ENCODE peak calls at places on chromosome 9, in ten cellular contexts. One of them, this sample, is unnamed.

GRCh38 chr9:121369595-121370265 is at the start of gene STOM:
- DNase-seq in GM13976: no peak
- DNase-seq in activated CD4-positive, alpha-beta T cell treated with anti-CD3 and anti-CD28 coated beads, Interleukin-2, amount 50 U/mL, for 4 hours: peak; percentile 51
- DNase-seq in anterior cingulate cortex: peak; percentile 40
- DNase-seq in AG10803: peak; percentile 94
- DNase-seq in midbrain: no peak
- DNase-seq in Calu3: peak; percentile 45
- DNase-seq in stimulated activated naive B cell treated with anti-CD40 and anti-IgM and Interleukin-4, amounts not matched to agents 10 μg/mL and 1 μg/mL and 100 μg/mL, for 72 hours: no peak
- DNase-seq in GM03348: peak; percentile 83
- DNase-seq in iris pigment epithelial cell: peak; percentile 87
- DNase-seq in this sample: peak; percentile 85

GRCh38 chr9:133242241-133242640 is 32.8 kb downstream of the ABO start:
- DNase-seq in GM13976: no peak
- DNase-seq in GM03348: no peak
- DNase-seq in midbrain: no peak
- DNase-seq in activated CD4-positive, alpha-beta T cell treated with anti-CD3 and anti-CD28 coated beads, Interleukin-2, amount 50 U/mL, for 4 hours: no peak
- DNase-seq in stimulated activated naive B cell treated with anti-CD40 and anti-IgM and Interleukin-4, amounts not matched to agents 10 μg/mL and 1 μg/mL and 100 μg/mL, for 72 hours: no peak
- DNase-seq in anterior cingulate cortex: no peak
- DNase-seq in AG10803: no peak
- DNase-seq in Calu3: no peak
- DNase-seq in iris pigment epithelial cell: no peak
- DNase-seq in this sample: no peak

GRCh38 chr9:2992427-2992826 is 148.5 kb upstream of the PUM3 start:
- DNase-seq in AG10803: no peak
- DNase-seq in stimulated activated naive B cell treated with anti-CD40 and anti-IgM and Interleukin-4, amounts not matched to agents 10 μg/mL and 1 μg/mL and 100 μg/mL, for 72 hours: no peak
- DNase-seq in activated CD4-positive, alpha-beta T cell treated with anti-CD3 and anti-CD28 coated beads, Interleukin-2, amount 50 U/mL, for 4 hours: no peak
- DNase-seq in GM03348: no peak
- DNase-seq in GM13976: no peak
- DNase-seq in anterior cingulate cortex: no peak
- DNase-seq in Calu3: no peak
- DNase-seq in midbrain: no peak
- DNase-seq in iris pigment epithelial cell: no peak
- DNase-seq in this sample: no peak

GRCh38 chr9:7169717-7170348 is 412.1 kb downstream of the KDM4C start:
- DNase-seq in Calu3: no peak
- DNase-seq in midbrain: no peak
- DNase-seq in stimulated activated naive B cell treated with anti-CD40 and anti-IgM and Interleukin-4, amounts not matched to agents 10 μg/mL and 1 μg/mL and 100 μg/mL, for 72 hours: no peak
- DNase-seq in activated CD4-positive, alpha-beta T cell treated with anti-CD3 and anti-CD28 coated beads, Interleukin-2, amount 50 U/mL, for 4 hours: no peak
- DNase-seq in iris pigment epithelial cell: peak; percentile 18
- DNase-seq in anterior cingulate cortex: no peak
- DNase-seq in AG10803: peak; percentile 81
- DNase-seq in GM03348: peak; percentile 34
- DNase-seq in GM13976: no peak
- DNase-seq in this sample: no peak

GRCh38 chr9:79573697-79573976 is 1.9 kb downstream of the TLE4 start:
- DNase-seq in stimulated activated naive B cell treated with anti-CD40 and anti-IgM and Interleukin-4, amounts not matched to agents 10 μg/mL and 1 μg/mL and 100 μg/mL, for 72 hours: no peak
- DNase-seq in midbrain: no peak
- DNase-seq in anterior cingulate cortex: no peak
- DNase-seq in iris pigment epithelial cell: no peak
- DNase-seq in Calu3: no peak
- DNase-seq in AG10803: no peak
- DNase-seq in activated CD4-positive, alpha-beta T cell treated with anti-CD3 and anti-CD28 coated beads, Interleukin-2, amount 50 U/mL, for 4 hours: no peak
- DNase-seq in GM03348: no peak
- DNase-seq in GM13976: no peak
- DNase-seq in this sample: no peak

GRCh38 chr9:132201139-132201538 is 39.3 kb downstream of the NTNG2 start:
- DNase-seq in Calu3: no peak
- DNase-seq in GM03348: no peak
- DNase-seq in AG10803: no peak
- DNase-seq in activated CD4-positive, alpha-beta T cell treated with anti-CD3 and anti-CD28 coated beads, Interleukin-2, amount 50 U/mL, for 4 hours: no peak
- DNase-seq in GM13976: no peak
- DNase-seq in anterior cingulate cortex: no peak
- DNase-seq in midbrain: no peak
- DNase-seq in stimulated activated naive B cell treated with anti-CD40 and anti-IgM and Interleukin-4, amounts not matched to agents 10 μg/mL and 1 μg/mL and 100 μg/mL, for 72 hours: no peak
- DNase-seq in iris pigment epithelial cell: no peak
- DNase-seq in this sample: peak; percentile 54

GRCh38 chr9:32251539-32251938 is 132.9 kb upstream of the ACO1 start:
- DNase-seq in Calu3: peak; percentile 62
- DNase-seq in midbrain: peak; percentile 78
- DNase-seq in iris pigment epithelial cell: peak; percentile 58
- DNase-seq in activated CD4-positive, alpha-beta T cell treated with anti-CD3 and anti-CD28 coated beads, Interleukin-2, amount 50 U/mL, for 4 hours: peak; percentile 4
- DNase-seq in AG10803: peak; percentile 21
- DNase-seq in stimulated activated naive B cell treated with anti-CD40 and anti-IgM and Interleukin-4, amounts not matched to agents 10 μg/mL and 1 μg/mL and 100 μg/mL, for 72 hours: peak; percentile 9
- DNase-seq in GM03348: peak; percentile 57
- DNase-seq in anterior cingulate cortex: peak; percentile 7
- DNase-seq in GM13976: peak; percentile 65
- DNase-seq in this sample: peak; percentile 58

GRCh38 chr9:89635007-89635742 is 30.4 kb downstream of the GADD45G start:
- DNase-seq in activated CD4-positive, alpha-beta T cell treated with anti-CD3 and anti-CD28 coated beads, Interleukin-2, amount 50 U/mL, for 4 hours: no peak
- DNase-seq in iris pigment epithelial cell: peak; percentile 40
- DNase-seq in GM13976: no peak
- DNase-seq in midbrain: no peak
- DNase-seq in GM03348: peak; percentile 51
- DNase-seq in stimulated activated naive B cell treated with anti-CD40 and anti-IgM and Interleukin-4, amounts not matched to agents 10 μg/mL and 1 μg/mL and 100 μg/mL, for 72 hours: no peak
- DNase-seq in Calu3: no peak
- DNase-seq in AG10803: peak; percentile 47
- DNase-seq in anterior cingulate cortex: no peak
- DNase-seq in this sample: peak; percentile 92

GRCh38 chr9:673966-674526 is 167.5 kb upstream of the DMRT1 start:
- DNase-seq in GM13976: no peak
- DNase-seq in iris pigment epithelial cell: no peak
- DNase-seq in Calu3: no peak
- DNase-seq in GM03348: no peak
- DNase-seq in midbrain: peak; percentile 40
- DNase-seq in activated CD4-positive, alpha-beta T cell treated with anti-CD3 and anti-CD28 coated beads, Interleukin-2, amount 50 U/mL, for 4 hours: no peak
- DNase-seq in AG10803: no peak
- DNase-seq in anterior cingulate cortex: no peak
- DNase-seq in stimulated activated naive B cell treated with anti-CD40 and anti-IgM and Interleukin-4, amounts not matched to agents 10 μg/mL and 1 μg/mL and 100 μg/mL, for 72 hours: no peak
- DNase-seq in this sample: no peak

GRCh38 chr9:93660647-93661046 is 84.3 kb downstream of the PHF2 start:
- DNase-seq in activated CD4-positive, alpha-beta T cell treated with anti-CD3 and anti-CD28 coated beads, Interleukin-2, amount 50 U/mL, for 4 hours: no peak
- DNase-seq in midbrain: no peak
- DNase-seq in iris pigment epithelial cell: no peak
- DNase-seq in AG10803: no peak
- DNase-seq in GM13976: no peak
- DNase-seq in GM03348: no peak
- DNase-seq in stimulated activated naive B cell treated with anti-CD40 and anti-IgM and Interleukin-4, amounts not matched to agents 10 μg/mL and 1 μg/mL and 100 μg/mL, for 72 hours: no peak
- DNase-seq in Calu3: no peak
- DNase-seq in anterior cingulate cortex: no peak
- DNase-seq in this sample: no peak

GRCh38 chr9:127415158-127415557 is 9.0 kb upstream of the ZNF79 start:
- DNase-seq in GM03348: no peak
- DNase-seq in GM13976: no peak
- DNase-seq in iris pigment epithelial cell: no peak
- DNase-seq in AG10803: no peak
- DNase-seq in anterior cingulate cortex: no peak
- DNase-seq in Calu3: no peak
- DNase-seq in stimulated activated naive B cell treated with anti-CD40 and anti-IgM and Interleukin-4, amounts not matched to agents 10 μg/mL and 1 μg/mL and 100 μg/mL, for 72 hours: no peak
- DNase-seq in activated CD4-positive, alpha-beta T cell treated with anti-CD3 and anti-CD28 coated beads, Interleukin-2, amount 50 U/mL, for 4 hours: no peak
- DNase-seq in midbrain: no peak
- DNase-seq in this sample: no peak

GRCh38 chr9:137032893-137033292 is 1.0 kb upstream of the FUT7 start:
- DNase-seq in midbrain: no peak
- DNase-seq in stimulated activated naive B cell treated with anti-CD40 and anti-IgM and Interleukin-4, amounts not matched to agents 10 μg/mL and 1 μg/mL and 100 μg/mL, for 72 hours: no peak
- DNase-seq in GM03348: no peak
- DNase-seq in Calu3: no peak
- DNase-seq in AG10803: no peak
- DNase-seq in anterior cingulate cortex: no peak
- DNase-seq in GM13976: no peak
- DNase-seq in activated CD4-positive, alpha-beta T cell treated with anti-CD3 and anti-CD28 coated beads, Interleukin-2, amount 50 U/mL, for 4 hours: no peak
- DNase-seq in iris pigment epithelial cell: no peak
- DNase-seq in this sample: no peak

GRCh38 chr9:128552744-128553221 is 396 bp downstream of the SPTAN1 start:
- DNase-seq in Calu3: peak; percentile 40
- DNase-seq in stimulated activated naive B cell treated with anti-CD40 and anti-IgM and Interleukin-4, amounts not matched to agents 10 μg/mL and 1 μg/mL and 100 μg/mL, for 72 hours: peak; percentile 11
- DNase-seq in GM13976: peak; percentile 64
- DNase-seq in activated CD4-positive, alpha-beta T cell treated with anti-CD3 and anti-CD28 coated beads, Interleukin-2, amount 50 U/mL, for 4 hours: peak; percentile 4
- DNase-seq in anterior cingulate cortex: peak; percentile 52
- DNase-seq in GM03348: peak; percentile 73
- DNase-seq in iris pigment epithelial cell: peak; percentile 39
- DNase-seq in midbrain: peak; percentile 36
- DNase-seq in AG10803: peak; percentile 20
- DNase-seq in this sample: peak; percentile 59

GRCh38 chr9:87445646-87446045 is 52.0 kb upstream of the DAPK1 start:
- DNase-seq in AG10803: peak; percentile 5
- DNase-seq in activated CD4-positive, alpha-beta T cell treated with anti-CD3 and anti-CD28 coated beads, Interleukin-2, amount 50 U/mL, for 4 hours: no peak
- DNase-seq in anterior cingulate cortex: no peak
- DNase-seq in GM03348: peak; percentile 37
- DNase-seq in Calu3: peak; percentile 26
- DNase-seq in stimulated activated naive B cell treated with anti-CD40 and anti-IgM and Interleukin-4, amounts not matched to agents 10 μg/mL and 1 μg/mL and 100 μg/mL, for 72 hours: peak; percentile 14
- DNase-seq in iris pigment epithelial cell: peak; percentile 37
- DNase-seq in midbrain: peak; percentile 54
- DNase-seq in GM13976: peak; percentile 67
- DNase-seq in this sample: peak; percentile 65

GRCh38 chr9:132820545-132820944 is 57.5 kb downstream of the AK8 start:
- DNase-seq in stimulated activated naive B cell treated with anti-CD40 and anti-IgM and Interleukin-4, amounts not matched to agents 10 μg/mL and 1 μg/mL and 100 μg/mL, for 72 hours: no peak
- DNase-seq in anterior cingulate cortex: no peak
- DNase-seq in Calu3: no peak
- DNase-seq in GM13976: no peak
- DNase-seq in GM03348: no peak
- DNase-seq in activated CD4-positive, alpha-beta T cell treated with anti-CD3 and anti-CD28 coated beads, Interleukin-2, amount 50 U/mL, for 4 hours: no peak
- DNase-seq in iris pigment epithelial cell: no peak
- DNase-seq in AG10803: no peak
- DNase-seq in midbrain: no peak
- DNase-seq in this sample: no peak

GRCh38 chr9:93652604-93653592 is 76.5 kb downstream of the PHF2 start:
- DNase-seq in GM13976: no peak
- DNase-seq in iris pigment epithelial cell: no peak
- DNase-seq in GM03348: no peak
- DNase-seq in activated CD4-positive, alpha-beta T cell treated with anti-CD3 and anti-CD28 coated beads, Interleukin-2, amount 50 U/mL, for 4 hours: no peak
- DNase-seq in midbrain: no peak
- DNase-seq in anterior cingulate cortex: no peak
- DNase-seq in AG10803: no peak
- DNase-seq in Calu3: no peak
- DNase-seq in stimulated activated naive B cell treated with anti-CD40 and anti-IgM and Interleukin-4, amounts not matched to agents 10 μg/mL and 1 μg/mL and 100 μg/mL, for 72 hours: no peak
- DNase-seq in this sample: peak; percentile 8

GRCh38 chr9:33287087-33287490 is 3.2 kb upstream of the NFX1 start:
- DNase-seq in GM03348: peak; percentile 84
- DNase-seq in anterior cingulate cortex: no peak
- DNase-seq in iris pigment epithelial cell: peak; percentile 76
- DNase-seq in Calu3: peak; percentile 52
- DNase-seq in AG10803: peak; percentile 78
- DNase-seq in midbrain: peak; percentile 78
- DNase-seq in activated CD4-positive, alpha-beta T cell treated with anti-CD3 and anti-CD28 coated beads, Interleukin-2, amount 50 U/mL, for 4 hours: peak; percentile 25
- DNase-seq in stimulated activated naive B cell treated with anti-CD40 and anti-IgM and Interleukin-4, amounts not matched to agents 10 μg/mL and 1 μg/mL and 100 μg/mL, for 72 hours: peak; percentile 35
- DNase-seq in GM13976: peak; percentile 71
- DNase-seq in this sample: peak; percentile 63

GRCh38 chr9:135887585-135888050 is 19.7 kb downstream of the CAMSAP1 start:
- DNase-seq in GM03348: no peak
- DNase-seq in AG10803: no peak
- DNase-seq in activated CD4-positive, alpha-beta T cell treated with anti-CD3 and anti-CD28 coated beads, Interleukin-2, amount 50 U/mL, for 4 hours: peak; percentile 35
- DNase-seq in Calu3: no peak
- DNase-seq in midbrain: no peak
- DNase-seq in GM13976: peak; percentile 78
- DNase-seq in iris pigment epithelial cell: no peak
- DNase-seq in anterior cingulate cortex: no peak
- DNase-seq in stimulated activated naive B cell treated with anti-CD40 and anti-IgM and Interleukin-4, amounts not matched to agents 10 μg/mL and 1 μg/mL and 100 μg/mL, for 72 hours: peak; percentile 60
- DNase-seq in this sample: no peak

GRCh38 chr9:129505270-129505881 is 115.5 kb downstream of the C9orf50 start:
- DNase-seq in activated CD4-positive, alpha-beta T cell treated with anti-CD3 and anti-CD28 coated beads, Interleukin-2, amount 50 U/mL, for 4 hours: no peak
- DNase-seq in iris pigment epithelial cell: no peak
- DNase-seq in AG10803: no peak
- DNase-seq in GM13976: no peak
- DNase-seq in stimulated activated naive B cell treated with anti-CD40 and anti-IgM and Interleukin-4, amounts not matched to agents 10 μg/mL and 1 μg/mL and 100 μg/mL, for 72 hours: no peak
- DNase-seq in midbrain: no peak
- DNase-seq in GM03348: no peak
- DNase-seq in Calu3: no peak
- DNase-seq in anterior cingulate cortex: no peak
- DNase-seq in this sample: no peak

GRCh38 chr9:117458066-117458465 is 43.2 kb upstream of the ASTN2 start:
- DNase-seq in anterior cingulate cortex: no peak
- DNase-seq in Calu3: no peak
- DNase-seq in AG10803: no peak
- DNase-seq in iris pigment epithelial cell: no peak
- DNase-seq in GM13976: no peak
- DNase-seq in activated CD4-positive, alpha-beta T cell treated with anti-CD3 and anti-CD28 coated beads, Interleukin-2, amount 50 U/mL, for 4 hours: no peak
- DNase-seq in midbrain: no peak
- DNase-seq in stimulated activated naive B cell treated with anti-CD40 and anti-IgM and Interleukin-4, amounts not matched to agents 10 μg/mL and 1 μg/mL and 100 μg/mL, for 72 hours: no peak
- DNase-seq in GM03348: no peak
- DNase-seq in this sample: no peak

GRCh38 chr9:113966394-113966793 is 90.3 kb downstream of the ZNF618 start:
- DNase-seq in iris pigment epithelial cell: no peak
- DNase-seq in midbrain: no peak
- DNase-seq in GM03348: no peak
- DNase-seq in anterior cingulate cortex: no peak
- DNase-seq in Calu3: no peak
- DNase-seq in GM13976: no peak
- DNase-seq in stimulated activated naive B cell treated with anti-CD40 and anti-IgM and Interleukin-4, amounts not matched to agents 10 μg/mL and 1 μg/mL and 100 μg/mL, for 72 hours: no peak
- DNase-seq in activated CD4-positive, alpha-beta T cell treated with anti-CD3 and anti-CD28 coated beads, Interleukin-2, amount 50 U/mL, for 4 hours: no peak
- DNase-seq in AG10803: no peak
- DNase-seq in this sample: peak; percentile 68

GRCh38 chr9:124468061-124468740 is 17.9 kb downstream of the ADGRD2 start:
- DNase-seq in GM13976: no peak
- DNase-seq in anterior cingulate cortex: no peak
- DNase-seq in midbrain: no peak
- DNase-seq in AG10803: no peak
- DNase-seq in stimulated activated naive B cell treated with anti-CD40 and anti-IgM and Interleukin-4, amounts not matched to agents 10 μg/mL and 1 μg/mL and 100 μg/mL, for 72 hours: no peak
- DNase-seq in iris pigment epithelial cell: no peak
- DNase-seq in Calu3: no peak
- DNase-seq in activated CD4-positive, alpha-beta T cell treated with anti-CD3 and anti-CD28 coated beads, Interleukin-2, amount 50 U/mL, for 4 hours: no peak
- DNase-seq in GM03348: no peak
- DNase-seq in this sample: no peak

GRCh38 chr9:133777111-133777791 is 39.1 kb upstream of the SARDH start:
- DNase-seq in GM13976: no peak
- DNase-seq in activated CD4-positive, alpha-beta T cell treated with anti-CD3 and anti-CD28 coated beads, Interleukin-2, amount 50 U/mL, for 4 hours: no peak
- DNase-seq in iris pigment epithelial cell: no peak
- DNase-seq in AG10803: no peak
- DNase-seq in anterior cingulate cortex: no peak
- DNase-seq in GM03348: no peak
- DNase-seq in stimulated activated naive B cell treated with anti-CD40 and anti-IgM and Interleukin-4, amounts not matched to agents 10 μg/mL and 1 μg/mL and 100 μg/mL, for 72 hours: no peak
- DNase-seq in midbrain: no peak
- DNase-seq in Calu3: no peak
- DNase-seq in this sample: no peak

GRCh38 chr9:13034696-13035006 is 244.8 kb downstream of the MPDZ start:
- DNase-seq in midbrain: no peak
- DNase-seq in activated CD4-positive, alpha-beta T cell treated with anti-CD3 and anti-CD28 coated beads, Interleukin-2, amount 50 U/mL, for 4 hours: no peak
- DNase-seq in GM03348: no peak
- DNase-seq in AG10803: no peak
- DNase-seq in iris pigment epithelial cell: no peak
- DNase-seq in GM13976: no peak
- DNase-seq in anterior cingulate cortex: no peak
- DNase-seq in Calu3: no peak
- DNase-seq in stimulated activated naive B cell treated with anti-CD40 and anti-IgM and Interleukin-4, amounts not matched to agents 10 μg/mL and 1 μg/mL and 100 μg/mL, for 72 hours: no peak
- DNase-seq in this sample: no peak

GRCh38 chr9:37906312-37907239 is 2.6 kb upstream of the SLC25A51 start:
- DNase-seq in Calu3: no peak
- DNase-seq in midbrain: no peak
- DNase-seq in AG10803: no peak
- DNase-seq in iris pigment epithelial cell: no peak
- DNase-seq in stimulated activated naive B cell treated with anti-CD40 and anti-IgM and Interleukin-4, amounts not matched to agents 10 μg/mL and 1 μg/mL and 100 μg/mL, for 72 hours: no peak
- DNase-seq in activated CD4-positive, alpha-beta T cell treated with anti-CD3 and anti-CD28 coated beads, Interleukin-2, amount 50 U/mL, for 4 hours: no peak
- DNase-seq in GM03348: no peak
- DNase-seq in GM13976: no peak
- DNase-seq in anterior cingulate cortex: no peak
- DNase-seq in this sample: no peak

GRCh38 chr9:16348531-16348930 is 521.9 kb downstream of the BNC2 start:
- DNase-seq in stimulated activated naive B cell treated with anti-CD40 and anti-IgM and Interleukin-4, amounts not matched to agents 10 μg/mL and 1 μg/mL and 100 μg/mL, for 72 hours: no peak
- DNase-seq in GM13976: no peak
- DNase-seq in activated CD4-positive, alpha-beta T cell treated with anti-CD3 and anti-CD28 coated beads, Interleukin-2, amount 50 U/mL, for 4 hours: no peak
- DNase-seq in Calu3: no peak
- DNase-seq in GM03348: no peak
- DNase-seq in AG10803: no peak
- DNase-seq in anterior cingulate cortex: no peak
- DNase-seq in midbrain: no peak
- DNase-seq in iris pigment epithelial cell: peak; percentile 69
- DNase-seq in this sample: no peak

GRCh38 chr9:135136481-135136880 is 49.0 kb downstream of the OLFM1 start:
- DNase-seq in GM13976: no peak
- DNase-seq in stimulated activated naive B cell treated with anti-CD40 and anti-IgM and Interleukin-4, amounts not matched to agents 10 μg/mL and 1 μg/mL and 100 μg/mL, for 72 hours: no peak
- DNase-seq in anterior cingulate cortex: no peak
- DNase-seq in activated CD4-positive, alpha-beta T cell treated with anti-CD3 and anti-CD28 coated beads, Interleukin-2, amount 50 U/mL, for 4 hours: no peak
- DNase-seq in AG10803: no peak
- DNase-seq in midbrain: no peak
- DNase-seq in Calu3: no peak
- DNase-seq in iris pigment epithelial cell: no peak
- DNase-seq in GM03348: no peak
- DNase-seq in this sample: no peak

GRCh38 chr9:69412741-69413150 is 87.7 kb downstream of the ENTREP1 start:
- DNase-seq in anterior cingulate cortex: peak; percentile 17
- DNase-seq in GM13976: peak; percentile 47
- DNase-seq in GM03348: peak; percentile 92
- DNase-seq in Calu3: peak; percentile 76
- DNase-seq in midbrain: peak; percentile 65
- DNase-seq in AG10803: peak; percentile 69
- DNase-seq in activated CD4-positive, alpha-beta T cell treated with anti-CD3 and anti-CD28 coated beads, Interleukin-2, amount 50 U/mL, for 4 hours: no peak
- DNase-seq in iris pigment epithelial cell: peak; percentile 69
- DNase-seq in stimulated activated naive B cell treated with anti-CD40 and anti-IgM and Interleukin-4, amounts not matched to agents 10 μg/mL and 1 μg/mL and 100 μg/mL, for 72 hours: no peak
- DNase-seq in this sample: peak; percentile 75